ENCODE peak calls at places on chromosome 13, in eight cellular contexts. U, Q, I, P, K, V, X and B are unnamed samples.

GRCh38 chr13:51818771-51819511 is 15.0 kb upstream of the DHRS12 start:
- DNase-seq in U (no peak), Q (no peak), I (no peak), P (no peak), K (no peak), V (no peak), X (no peak), B (peak)

GRCh38 chr13:97583884-97584497 is 150.0 kb downstream of the RAP2A start:
- DNase-seq in U (no peak), Q (no peak), I (no peak), P (no peak), K (no peak), V (no peak), X (no peak), B (no peak)

GRCh38 chr13:46665630-46666482 is 112.9 kb downstream of the LRCH1 start:
- DNase-seq in U (no peak), Q (no peak), I (no peak), P (no peak), K (no peak), V (no peak), X (no peak), B (no peak)

GRCh38 chr13:105513448-105513847 is 1022.0 kb downstream of the EFNB2 start:
- DNase-seq in U (no peak), Q (no peak), I (no peak), P (no peak), K (no peak), V (no peak), X (no peak), B (no peak)

GRCh38 chr13:110644892-110645521 is 29.7 kb downstream of the NAXD start:
- DNase-seq in U (peak), Q (peak), I (no peak), P (peak), K (no peak), V (no peak), X (peak), B (peak)

GRCh38 chr13:104011505-104012270 is 945.5 kb upstream of the SLC10A2 start:
- DNase-seq in U (no peak), Q (no peak), I (no peak), P (no peak), K (no peak), V (no peak), X (no peak), B (no peak)

GRCh38 chr13:44311011-44311481 is 62.6 kb upstream of the SERP2 start:
- DNase-seq in U (no peak), Q (no peak), I (no peak), P (no peak), K (no peak), V (no peak), X (peak), B (no peak)

GRCh38 chr13:35500071-35500595 is 23.6 kb upstream of the MAB21L1 start:
- DNase-seq in U (no peak), Q (no peak), I (no peak), P (no peak), K (no peak), V (no peak), X (no peak), B (no peak)

GRCh38 chr13:113846639-113847318 is 17.1 kb downstream of the GAS6 start:
- DNase-seq in U (no peak), Q (peak), I (peak), P (peak), K (no peak), V (peak), X (no peak), B (no peak)

GRCh38 chr13:97889803-97890202 is 63.7 kb upstream of the IPO5 start:
- DNase-seq in U (no peak), Q (no peak), I (no peak), P (no peak), K (no peak), V (no peak), X (no peak), B (no peak)